ENCODE peak calls at places on chromosomes 12 and 14, in four cellular contexts. Q is keratinocyte, M is SK-MEL-5, H is anterior cingulate cortex. N is an unnamed sample.

GRCh38 chr12:66131067-66131688 is 628 bp upstream of the LLPH start:
- DNase-seq in Q (no peak), M (no peak), H (no peak), N (no peak)

GRCh38 chr12:19520646-19521045 is 81.4 kb downstream of the AEBP2 start:
- DNase-seq in Q (no peak), M (peak), H (no peak), N (no peak)

GRCh38 chr12:78315018-78315417 is 484.3 kb downstream of the NAV3 start:
- DNase-seq in Q (no peak), M (no peak), H (no peak), N (no peak)

GRCh38 chr12:127363392-127363791 is 903.6 kb upstream of the TMEM132C start:
- DNase-seq in Q (no peak), M (peak), H (no peak), N (no peak)

GRCh38 chr12:87136330-87136976 is 880.3 kb upstream of the MGAT4C start:
- DNase-seq in Q (no peak), M (no peak), H (no peak), N (no peak)

GRCh38 chr14:29421156-29421728 is 506.4 kb downstream of the PRKD1 start:
- DNase-seq in Q (no peak), M (no peak), H (no peak), N (no peak)

GRCh38 chr12:90327783-90328743 is 619.4 kb upstream of the ATP2B1 start:
- DNase-seq in Q (no peak), M (no peak), H (no peak), N (no peak)

GRCh38 chr14:87052646-87053225 is 940.2 kb downstream of the GALC start:
- DNase-seq in Q (no peak), M (no peak), H (no peak), N (no peak)

GRCh38 chr14:24542346-24542936 is 33.6 kb downstream of the CTSG start:
- DNase-seq in Q (peak), M (peak), H (no peak), N (no peak)

GRCh38 chr14:24437020-24437735 is 5.4 kb downstream of the SDR39U1 start:
- DNase-seq in Q (no peak), M (no peak), H (no peak), N (no peak)

GRCh38 chr12:34393821-34394150 is 371.5 kb downstream of the ALG10 start:
- DNase-seq in Q (no peak), M (no peak), H (no peak), N (no peak)

GRCh38 chr12:46609281-46609623 is 216.5 kb downstream of the SLC38A4 start:
- DNase-seq in Q (no peak), M (no peak), H (no peak), N (no peak)

GRCh38 chr14:64654072-64654899 is 49.9 kb upstream of the PLEKHG3 start:
- DNase-seq in Q (no peak), M (no peak), H (no peak), N (no peak)

GRCh38 chr12:8034802-8035201 is 2.3 kb downstream of the FOXJ2 start:
- DNase-seq in Q (no peak), M (no peak), H (no peak), N (no peak)

GRCh38 chr12:120832712-120833111 is 71.4 kb downstream of the SPPL3 start:
- DNase-seq in Q (no peak), M (no peak), H (no peak), N (no peak)

GRCh38 chr12:10191865-10192264 is 13.0 kb downstream of the TMEM52B start:
- DNase-seq in Q (no peak), M (no peak), H (no peak), N (no peak)

GRCh38 chr12:93429852-93430251 is 11.9 kb downstream of the UBE2N start:
- DNase-seq in Q (no peak), M (no peak), H (no peak), N (no peak)

GRCh38 chr12:95989504-95990123 is 6.5 kb downstream of the HAL start:
- DNase-seq in Q (no peak), M (no peak), H (no peak), N (no peak)

GRCh38 chr14:83706555-83706954 is 1823.4 kb upstream of the FLRT2 start:
- DNase-seq in Q (no peak), M (no peak), H (no peak), N (no peak)

GRCh38 chr12:6626654-6627283 is 9.0 kb downstream of the LPAR5 start:
- DNase-seq in Q (no peak), M (no peak), H (no peak), N (no peak)

GRCh38 chr14:100905166-100905565 is 1.6 kb upstream of the RTL1 start:
- DNase-seq in Q (no peak), M (no peak), H (no peak), N (no peak)

GRCh38 chr12:78260976-78261375 is 430.3 kb downstream of the NAV3 start:
- DNase-seq in Q (no peak), M (no peak), H (no peak), N (no peak)

GRCh38 chr12:76037130-76038105 is 5.8 kb upstream of the PHLDA1 start:
- DNase-seq in Q (no peak), M (peak), H (peak), N (no peak)

GRCh38 chr12:10288989-10289388 is 18.7 kb upstream of the KLRD1 start:
- DNase-seq in Q (no peak), M (no peak), H (no peak), N (no peak)

GRCh38 chr12:5332521-5332920 is 99.4 kb upstream of the NTF3 start:
- DNase-seq in Q (no peak), M (no peak), H (no peak), N (no peak)